ENCODE peak calls at places on chromosome 11, in eight cellular contexts. One of them, this sample, is unnamed.

GRCh38 chr11:23680488-23681230 is 816.2 kb upstream of the LUZP2 start:
- DNase-seq in GM12864: no peak
- DNase-seq in H7: peak; percentile 5
- DNase-seq in body of pancreas: no peak
- DNase-seq in GM23248: no peak
- DNase-seq in neuronal stem cell: no peak
- DNase-seq in A673: no peak
- DNase-seq in Karpas-422: no peak
- DNase-seq in this sample: no peak

GRCh38 chr11:71101606-71102005 is 150.8 kb downstream of the SHANK2 start:
- DNase-seq in GM12864: no peak
- DNase-seq in Karpas-422: no peak
- DNase-seq in GM23248: no peak
- DNase-seq in H7: no peak
- DNase-seq in A673: no peak
- DNase-seq in body of pancreas: no peak
- DNase-seq in neuronal stem cell: no peak
- DNase-seq in this sample: no peak

GRCh38 chr11:35364101-35364780 is 55.1 kb downstream of the SLC1A2 start:
- DNase-seq in GM12864: no peak
- DNase-seq in neuronal stem cell: no peak
- DNase-seq in A673: peak; percentile 50
- DNase-seq in Karpas-422: no peak
- DNase-seq in body of pancreas: peak; percentile 88
- DNase-seq in H7: no peak
- DNase-seq in GM23248: peak; percentile 97
- DNase-seq in this sample: no peak

GRCh38 chr11:32231909-32232493 is 141.1 kb downstream of the RCN1 start:
- DNase-seq in body of pancreas: no peak
- DNase-seq in neuronal stem cell: peak; percentile 39
- DNase-seq in GM12864: no peak
- DNase-seq in Karpas-422: peak; percentile 70
- DNase-seq in GM23248: peak; percentile 63
- DNase-seq in H7: peak; percentile 62
- DNase-seq in A673: peak; percentile 86
- DNase-seq in this sample: no peak

GRCh38 chr11:16001899-16002426 is 354.4 kb downstream of the SOX6 start:
- DNase-seq in neuronal stem cell: peak; percentile 18
- DNase-seq in Karpas-422: no peak
- DNase-seq in GM23248: peak; percentile 87
- DNase-seq in GM12864: no peak
- DNase-seq in H7: no peak
- DNase-seq in body of pancreas: peak; percentile 27
- DNase-seq in A673: peak; percentile 98
- DNase-seq in this sample: peak; percentile 19

GRCh38 chr11:128465946-128466688 is 121.2 kb downstream of the ETS1 start:
- DNase-seq in GM23248: no peak
- DNase-seq in GM12864: no peak
- DNase-seq in neuronal stem cell: no peak
- DNase-seq in H7: no peak
- DNase-seq in A673: no peak
- DNase-seq in Karpas-422: no peak
- DNase-seq in body of pancreas: no peak
- DNase-seq in this sample: no peak

GRCh38 chr11:75365711-75366181 is 14.3 kb upstream of the ARRB1 start:
- DNase-seq in body of pancreas: no peak
- DNase-seq in H7: no peak
- DNase-seq in neuronal stem cell: no peak
- DNase-seq in Karpas-422: no peak
- DNase-seq in GM12864: no peak
- DNase-seq in GM23248: peak; percentile 78
- DNase-seq in A673: no peak
- DNase-seq in this sample: no peak

GRCh38 chr11:95067042-95067827 is 516 bp downstream of the SRSF8 start:
- DNase-seq in H7: peak; percentile 70
- DNase-seq in neuronal stem cell: peak; percentile 65
- DNase-seq in GM23248: peak; percentile 91
- DNase-seq in Karpas-422: peak; percentile 95
- DNase-seq in GM12864: no peak
- DNase-seq in A673: peak; percentile 89
- DNase-seq in body of pancreas: peak; percentile 84
- DNase-seq in this sample: no peak

GRCh38 chr11:24064309-24064903 is 432.4 kb upstream of the LUZP2 start:
- DNase-seq in GM23248: peak; percentile 18
- DNase-seq in neuronal stem cell: peak; percentile 50
- DNase-seq in GM12864: no peak
- DNase-seq in H7: no peak
- DNase-seq in Karpas-422: no peak
- DNase-seq in A673: no peak
- DNase-seq in body of pancreas: no peak
- DNase-seq in this sample: no peak

GRCh38 chr11:60821827-60822599 is 19.9 kb upstream of the CCDC86 start:
- DNase-seq in body of pancreas: no peak
- DNase-seq in Karpas-422: peak; percentile 50
- DNase-seq in GM12864: no peak
- DNase-seq in A673: no peak
- DNase-seq in H7: peak; percentile 20
- DNase-seq in neuronal stem cell: no peak
- DNase-seq in GM23248: no peak
- DNase-seq in this sample: no peak

GRCh38 chr11:14422052-14422813 is 63.2 kb upstream of the RRAS2 start:
- DNase-seq in H7: peak; percentile 54
- DNase-seq in Karpas-422: no peak
- DNase-seq in A673: peak; percentile 90
- DNase-seq in GM12864: no peak
- DNase-seq in neuronal stem cell: peak; percentile 57
- DNase-seq in body of pancreas: peak; percentile 78
- DNase-seq in GM23248: peak; percentile 100
- DNase-seq in this sample: peak; percentile 91

GRCh38 chr11:112216591-112217105 is 9.6 kb upstream of the PTS start:
- DNase-seq in A673: no peak
- DNase-seq in Karpas-422: no peak
- DNase-seq in H7: no peak
- DNase-seq in neuronal stem cell: no peak
- DNase-seq in GM12864: no peak
- DNase-seq in GM23248: peak; percentile 8
- DNase-seq in body of pancreas: no peak
- DNase-seq in this sample: no peak

GRCh38 chr11:129215506-129216245 is 23.6 kb upstream of the ARHGAP32 start:
- DNase-seq in neuronal stem cell: peak; percentile 59
- DNase-seq in body of pancreas: no peak
- DNase-seq in GM12864: no peak
- DNase-seq in Karpas-422: no peak
- DNase-seq in A673: no peak
- DNase-seq in GM23248: no peak
- DNase-seq in H7: no peak
- DNase-seq in this sample: no peak

GRCh38 chr11:83819936-83820549 is 533.9 kb upstream of the CCDC90B start:
- DNase-seq in GM12864: no peak
- DNase-seq in body of pancreas: peak; percentile 54
- DNase-seq in neuronal stem cell: peak; percentile 18
- DNase-seq in Karpas-422: peak; percentile 78
- DNase-seq in H7: no peak
- DNase-seq in A673: peak; percentile 90
- DNase-seq in GM23248: peak; percentile 93
- DNase-seq in this sample: no peak

GRCh38 chr11:80424012-80424695 is 983.3 kb upstream of the TENM4 start:
- DNase-seq in A673: no peak
- DNase-seq in H7: no peak
- DNase-seq in GM23248: no peak
- DNase-seq in neuronal stem cell: no peak
- DNase-seq in body of pancreas: no peak
- DNase-seq in GM12864: no peak
- DNase-seq in Karpas-422: no peak
- DNase-seq in this sample: no peak

GRCh38 chr11:34194576-34195335 is 89.3 kb downstream of the NAT10 start:
- DNase-seq in body of pancreas: no peak
- DNase-seq in H7: peak; percentile 81
- DNase-seq in GM23248: no peak
- DNase-seq in neuronal stem cell: no peak
- DNase-seq in A673: no peak
- DNase-seq in GM12864: no peak
- DNase-seq in Karpas-422: no peak
- DNase-seq in this sample: no peak

GRCh38 chr11:45332486-45332934 is 46.4 kb upstream of the SYT13 start:
- DNase-seq in GM12864: no peak
- DNase-seq in H7: peak; percentile 73
- DNase-seq in body of pancreas: peak; percentile 40
- DNase-seq in Karpas-422: peak; percentile 73
- DNase-seq in GM23248: peak; percentile 56
- DNase-seq in neuronal stem cell: peak; percentile 51
- DNase-seq in A673: peak; percentile 80
- DNase-seq in this sample: no peak

GRCh38 chr11:47394322-47395224 is 13.8 kb upstream of the SLC39A13 start:
- DNase-seq in H7: peak; percentile 57
- DNase-seq in A673: peak; percentile 44
- DNase-seq in GM12864: no peak
- DNase-seq in GM23248: no peak
- DNase-seq in Karpas-422: peak; percentile 91
- DNase-seq in neuronal stem cell: no peak
- DNase-seq in body of pancreas: no peak
- DNase-seq in this sample: no peak

GRCh38 chr11:129785383-129786111 is 30.1 kb upstream of the TMEM45B start:
- DNase-seq in GM12864: no peak
- DNase-seq in Karpas-422: no peak
- DNase-seq in A673: peak; percentile 45
- DNase-seq in body of pancreas: no peak
- DNase-seq in H7: peak; percentile 19
- DNase-seq in GM23248: peak; percentile 34
- DNase-seq in neuronal stem cell: no peak
- DNase-seq in this sample: no peak

GRCh38 chr11:9170450-9170849 is 79.1 kb upstream of the SCUBE2 start:
- DNase-seq in GM23248: peak; percentile 81
- DNase-seq in GM12864: no peak
- DNase-seq in A673: no peak
- DNase-seq in Karpas-422: no peak
- DNase-seq in body of pancreas: no peak
- DNase-seq in H7: no peak
- DNase-seq in neuronal stem cell: no peak
- DNase-seq in this sample: no peak

GRCh38 chr11:105177658-105178057 is 38.1 kb upstream of the CARD18 start:
- DNase-seq in H7: no peak
- DNase-seq in body of pancreas: no peak
- DNase-seq in Karpas-422: no peak
- DNase-seq in GM12864: no peak
- DNase-seq in neuronal stem cell: no peak
- DNase-seq in A673: no peak
- DNase-seq in GM23248: peak; percentile 90
- DNase-seq in this sample: no peak

GRCh38 chr11:19055905-19056304 is 4.6 kb downstream of the MRGPRX2 start:
- DNase-seq in H7: no peak
- DNase-seq in GM23248: no peak
- DNase-seq in neuronal stem cell: no peak
- DNase-seq in Karpas-422: no peak
- DNase-seq in GM12864: no peak
- DNase-seq in body of pancreas: no peak
- DNase-seq in A673: no peak
- DNase-seq in this sample: no peak
- H3K4me3 ChIP-seq in H7: no peak overlapping the region
- H3K4me3 ChIP-seq in GM23248: no peak overlapping the region
- H3K4me3 ChIP-seq in neuronal stem cell: no peak overlapping the region
- H3K4me3 ChIP-seq in Karpas-422: no peak overlapping the region
- H3K4me3 ChIP-seq in GM12864: no peak overlapping the region
- H3K4me3 ChIP-seq in body of pancreas: no peak overlapping the region
- H3K4me3 ChIP-seq in A673: no peak overlapping the region
- H3K4me3 ChIP-seq in this sample: no peak overlapping the region

GRCh38 chr11:76835030-76835429 is 25.7 kb upstream of the ACER3 start:
- DNase-seq in neuronal stem cell: no peak
- DNase-seq in body of pancreas: no peak
- DNase-seq in GM12864: no peak
- DNase-seq in A673: no peak
- DNase-seq in GM23248: no peak
- DNase-seq in Karpas-422: no peak
- DNase-seq in H7: no peak
- DNase-seq in this sample: no peak
- H3K4me3 ChIP-seq in neuronal stem cell: no peak overlapping the region
- H3K4me3 ChIP-seq in body of pancreas: no peak overlapping the region
- H3K4me3 ChIP-seq in GM12864: no peak overlapping the region
- H3K4me3 ChIP-seq in A673: no peak overlapping the region
- H3K4me3 ChIP-seq in GM23248: no peak overlapping the region
- H3K4me3 ChIP-seq in Karpas-422: no peak overlapping the region
- H3K4me3 ChIP-seq in H7: no peak overlapping the region
- H3K4me3 ChIP-seq in this sample: no peak overlapping the region

DNA sequence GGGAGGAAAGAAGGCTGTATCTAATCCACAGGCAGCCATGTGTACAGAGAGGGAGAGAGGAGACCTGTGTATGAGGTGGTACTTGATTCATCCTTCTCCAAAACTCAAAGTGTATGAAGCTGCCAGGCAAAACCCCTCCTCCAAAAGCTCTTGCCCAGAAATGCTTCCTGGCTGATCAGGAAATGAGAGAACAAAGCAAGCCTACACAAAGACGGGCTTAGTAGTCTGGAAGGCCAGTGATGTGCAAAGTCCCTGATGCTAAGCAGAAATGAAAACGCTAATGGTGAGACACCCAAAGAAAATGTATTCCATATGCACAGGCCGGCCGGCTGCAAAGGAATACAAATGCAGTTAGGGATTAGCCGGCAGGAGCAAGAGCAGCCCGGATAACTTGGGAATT is 234.9 kb upstream of the CADM1 start:
- DNase-seq in neuronal stem cell: peak; percentile 12
- DNase-seq in GM23248: no peak
- DNase-seq in Karpas-422: no peak
- DNase-seq in body of pancreas: no peak
- DNase-seq in GM12864: no peak
- DNase-seq in A673: no peak
- DNase-seq in H7: no peak
- DNase-seq in this sample: no peak
- H3K4me3 ChIP-seq in neuronal stem cell: no peak overlapping the region
- H3K4me3 ChIP-seq in GM23248: no peak overlapping the region
- H3K4me3 ChIP-seq in Karpas-422: no peak overlapping the region
- H3K4me3 ChIP-seq in body of pancreas: no peak overlapping the region
- H3K4me3 ChIP-seq in GM12864: no peak overlapping the region
- H3K4me3 ChIP-seq in A673: no peak overlapping the region
- H3K4me3 ChIP-seq in H7: no peak overlapping the region
- H3K4me3 ChIP-seq in this sample: no peak overlapping the region

GRCh38 chr11:96102664-96103068 is 178.8 kb upstream of the MTMR2 start:
- DNase-seq in neuronal stem cell: no peak
- DNase-seq in GM23248: peak; percentile 73
- DNase-seq in H7: no peak
- DNase-seq in GM12864: no peak
- DNase-seq in A673: peak; percentile 56
- DNase-seq in Karpas-422: no peak
- DNase-seq in body of pancreas: no peak
- DNase-seq in this sample: no peak

GRCh38 chr11:96103721-96104120 is 179.8 kb upstream of the MTMR2 start:
- DNase-seq in A673: no peak
- DNase-seq in Karpas-422: no peak
- DNase-seq in body of pancreas: no peak
- DNase-seq in neuronal stem cell: no peak
- DNase-seq in GM23248: no peak
- DNase-seq in GM12864: no peak
- DNase-seq in H7: no peak
- DNase-seq in this sample: no peak

GRCh38 chr11:96098511-96099241 is 174.8 kb upstream of the MTMR2 start:
- DNase-seq in Karpas-422: no peak
- DNase-seq in GM12864: no peak
- DNase-seq in A673: no peak
- DNase-seq in GM23248: peak; percentile 49
- DNase-seq in H7: no peak
- DNase-seq in neuronal stem cell: no peak
- DNase-seq in body of pancreas: no peak
- DNase-seq in this sample: no peak

GRCh38 chr11:96103102-96103501 is 179.2 kb upstream of the MTMR2 start:
- DNase-seq in Karpas-422: no peak
- DNase-seq in A673: no peak
- DNase-seq in GM23248: peak; percentile 54
- DNase-seq in H7: no peak
- DNase-seq in neuronal stem cell: no peak
- DNase-seq in GM12864: no peak
- DNase-seq in body of pancreas: no peak
- DNase-seq in this sample: no peak

GRCh38 chr11:96101146-96101545 is 177.2 kb upstream of the MTMR2 start:
- DNase-seq in neuronal stem cell: no peak
- DNase-seq in GM23248: no peak
- DNase-seq in H7: no peak
- DNase-seq in A673: no peak
- DNase-seq in Karpas-422: no peak
- DNase-seq in GM12864: no peak
- DNase-seq in body of pancreas: no peak
- DNase-seq in this sample: no peak
- H3K4me3 ChIP-seq in neuronal stem cell: no peak overlapping the region
- H3K4me3 ChIP-seq in GM23248: no peak overlapping the region
- H3K4me3 ChIP-seq in H7: no peak overlapping the region
- H3K4me3 ChIP-seq in A673: no peak overlapping the region
- H3K4me3 ChIP-seq in Karpas-422: no peak overlapping the region
- H3K4me3 ChIP-seq in GM12864: no peak overlapping the region
- H3K4me3 ChIP-seq in body of pancreas: no peak overlapping the region
- H3K4me3 ChIP-seq in this sample: no peak overlapping the region

This sample was measured in keratinocyte.